ENCODE peak calls at places on chromosomes 11 and 22, in five cellular contexts. Y, K, T, I and E are unnamed samples.

GRCh38 chr11:63802637-63803414 is 10.4 kb upstream of the SPINDOC start:
- DNase-seq in Y (peak; percentile 67), I (no peak), T (no peak), K (no peak), E (no peak)

GRCh38 chr11:47941907-47942558 is 38.3 kb upstream of the PTPRJ start:
- DNase-seq in K (no peak), I (peak; percentile 68), T (no peak), Y (no peak), E (no peak)

GRCh38 chr11:17405232-17406005 is 17.0 kb upstream of the KCNJ11 start:
- DNase-seq in T (peak; percentile 55), I (peak; percentile 37), Y (no peak), K (no peak), E (no peak)

GRCh38 chr11:95512682-95513081 is 276.9 kb downstream of the FAM76B start:
- DNase-seq in Y (no peak), I (peak; percentile 14), T (no peak), K (no peak), E (no peak)

GRCh38 chr11:65888163-65888814 is at the start of gene FIBP:
- DNase-seq in T (peak; percentile 98), K (peak; percentile 83), I (peak; percentile 90), Y (peak; percentile 93), E (peak; percentile 96)

GRCh38 chr22:22878801-22879674 is 8.6 kb upstream of the IGLL5 start:
- DNase-seq in K (no peak), T (no peak), I (no peak), Y (no peak), E (no peak)

GRCh38 chr11:115630109-115630700 is 126.0 kb upstream of the CADM1 start:
- DNase-seq in I (no peak), K (no peak), Y (no peak), T (no peak), E (no peak)

GRCh38 chr11:87295237-87295636 is 257.5 kb downstream of the TMEM135 start:
- DNase-seq in Y (no peak), I (no peak), K (no peak), T (no peak), E (no peak)

GRCh38 chr22:24807284-24807950 is 1.4 kb downstream of the SGSM1 start:
- DNase-seq in I (no peak), T (no peak), Y (no peak), K (no peak), E (no peak)

GRCh38 chr11:46693597-46694012 is 6.8 kb downstream of the ARHGAP1 start:
- DNase-seq in I (no peak), Y (no peak), T (no peak), K (no peak), E (no peak)

GRCh38 chr22:50445880-50446707 is 28.7 kb downstream of the SBF1 start:
- DNase-seq in T (no peak), Y (no peak), K (no peak), I (no peak), E (no peak)

GRCh38 chr11:75442161-75442885 is 9.3 kb upstream of the KLHL35 start:
- DNase-seq in I (no peak), K (no peak), Y (no peak), T (no peak), E (no peak)

GRCh38 chr11:44097821-44098220 is 2.3 kb downstream of the EXT2 start:
- DNase-seq in T (no peak), Y (no peak), I (no peak), K (no peak), E (no peak)

GRCh38 chr11:100639140-100639539 is 47.9 kb upstream of the ARHGAP42 start:
- DNase-seq in K (no peak), I (no peak), Y (peak; percentile 17), T (no peak), E (no peak)

GRCh38 chr22:24406322-24407277 is 20.8 kb upstream of the ADORA2A start:
- DNase-seq in Y (no peak), T (no peak), I (no peak), K (no peak), E (no peak)

GRCh38 chr22:39292561-39293074 is 26.8 kb downstream of the RPL3 start:
- DNase-seq in T (no peak), K (no peak), I (peak; percentile 81), Y (peak; percentile 48), E (no peak)

GRCh38 chr11:128553662-128554392 is 33.5 kb downstream of the ETS1 start:
- DNase-seq in T (no peak), Y (no peak), I (no peak), K (no peak), E (no peak)

GRCh38 chr11:3849297-3849874 is 6.1 kb upstream of the STIM1 start:
- DNase-seq in Y (peak; percentile 59), T (no peak), K (no peak), I (peak; percentile 41), E (no peak)

GRCh38 chr22:28736296-28737155 is 5.1 kb downstream of the CHEK2 start:
- DNase-seq in K (no peak), T (no peak), Y (no peak), I (no peak), E (peak; percentile 54)

GRCh38 chr11:78961938-78962701 is 387.5 kb upstream of the NARS2 start:
- DNase-seq in I (no peak), K (no peak), T (peak; percentile 71), Y (no peak), E (peak; percentile 69)

GRCh38 chr11:134406264-134407185 is 5.5 kb downstream of the B3GAT1 start:
- DNase-seq in I (no peak), T (no peak), K (no peak), Y (no peak), E (no peak)

GRCh38 chr11:105734422-105734821 is 124.5 kb downstream of the GRIA4 start:
- DNase-seq in Y (no peak), I (no peak), T (no peak), K (no peak), E (no peak)

GRCh38 chr22:43945632-43946390 is 9.4 kb upstream of the SAMM50 start:
- DNase-seq in Y (peak; percentile 83), K (no peak), I (peak; percentile 60), T (peak; percentile 83), E (no peak)

GRCh38 chr22:44525872-44526271 is 27.8 kb upstream of the RTL6 start:
- DNase-seq in T (no peak), I (no peak), Y (no peak), K (no peak), E (no peak)

GRCh38 chr11:76329084-76329648 is 51.8 kb downstream of the THAP12 start:
- DNase-seq in Y (no peak), I (peak; percentile 90), T (peak; percentile 45), K (no peak), E (no peak)

GRCh38 chr22:49300951-49301397 is 526.7 kb downstream of the BRD1 start:
- DNase-seq in T (no peak), K (no peak), Y (no peak), I (no peak), E (no peak)

GRCh38 chr11:114307524-114308203 is 11.5 kb downstream of the NNMT start:
- DNase-seq in Y (no peak), T (no peak), K (no peak), I (peak; percentile 23), E (no peak)

GRCh38 chr11:113090716-113091577 is 129.7 kb downstream of the NCAM1 start:
- DNase-seq in Y (no peak), I (no peak), T (no peak), K (no peak), E (no peak)

DNA sequence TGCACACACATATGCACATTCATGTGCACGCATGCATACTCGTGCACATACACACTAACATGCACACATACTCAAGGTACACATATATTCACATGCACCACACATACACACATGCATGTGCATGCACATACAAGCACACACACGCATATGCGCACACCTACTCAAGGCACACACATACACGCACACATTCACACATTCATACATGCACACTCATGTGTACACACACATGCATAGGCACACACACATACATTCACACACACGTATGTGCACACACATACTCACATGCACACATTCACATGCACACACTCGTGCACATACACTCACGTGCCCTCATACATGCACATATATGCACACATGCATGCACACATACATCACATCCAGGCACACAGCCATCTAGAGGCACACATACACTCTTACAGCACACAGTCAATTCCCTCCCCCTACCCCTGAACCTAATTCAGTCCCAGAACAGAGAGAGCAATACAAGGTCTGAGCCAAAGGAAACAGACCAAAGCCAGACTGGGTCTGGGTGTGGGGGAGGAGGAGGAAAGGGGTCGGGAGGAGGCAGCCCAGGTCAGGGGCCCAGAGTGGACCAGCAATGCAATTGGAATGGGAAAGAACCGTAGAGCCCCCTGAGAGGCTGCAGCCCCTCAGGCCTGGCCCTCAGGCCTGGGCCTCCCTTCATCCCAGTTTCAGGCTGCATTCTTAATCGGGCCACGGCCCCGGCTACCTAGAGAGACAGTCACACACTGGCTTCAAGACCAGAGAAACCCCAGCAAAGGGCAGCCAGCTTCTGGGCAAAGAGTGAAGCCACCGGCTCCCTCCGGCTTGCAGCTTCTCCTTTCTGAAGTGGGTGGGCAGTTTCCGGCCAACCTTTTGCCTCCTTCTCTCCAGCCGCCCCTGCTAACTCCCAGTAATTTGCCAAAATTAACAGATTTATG is 488.7 kb downstream of the MN1 start:
- DNase-seq in T (peak; percentile 51), I (no peak), Y (no peak), K (no peak), E (no peak)
- TF ChIP-seq SUZ12 in T (no peak), I (no peak), Y (no peak), K (no peak), E (no peak)

DNA sequence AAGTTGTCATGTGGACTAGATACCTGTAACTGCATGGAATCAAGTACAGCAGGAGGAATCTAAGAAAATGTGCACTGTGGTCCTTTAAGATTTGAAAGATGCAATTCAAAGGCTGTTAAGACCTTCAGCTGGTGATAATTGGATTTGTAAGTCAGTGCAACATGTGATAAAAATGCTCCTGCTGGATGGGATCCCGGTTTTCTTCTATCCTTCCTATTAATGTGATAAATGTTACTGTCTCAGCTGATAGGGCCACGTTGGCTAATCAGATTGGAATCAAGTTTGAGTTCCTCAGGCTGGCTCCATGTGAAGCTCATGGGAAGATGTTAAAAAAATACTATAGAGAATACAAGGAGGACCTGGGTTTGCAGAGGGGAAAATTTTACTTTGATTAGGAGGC is 652.3 kb downstream of the NTM start:
- DNase-seq in I (no peak), T (no peak), Y (no peak), K (no peak), E (no peak)
- TF ChIP-seq SUZ12 in I (no peak), T (no peak), Y (no peak), K (no peak), E (no peak)

DNA sequence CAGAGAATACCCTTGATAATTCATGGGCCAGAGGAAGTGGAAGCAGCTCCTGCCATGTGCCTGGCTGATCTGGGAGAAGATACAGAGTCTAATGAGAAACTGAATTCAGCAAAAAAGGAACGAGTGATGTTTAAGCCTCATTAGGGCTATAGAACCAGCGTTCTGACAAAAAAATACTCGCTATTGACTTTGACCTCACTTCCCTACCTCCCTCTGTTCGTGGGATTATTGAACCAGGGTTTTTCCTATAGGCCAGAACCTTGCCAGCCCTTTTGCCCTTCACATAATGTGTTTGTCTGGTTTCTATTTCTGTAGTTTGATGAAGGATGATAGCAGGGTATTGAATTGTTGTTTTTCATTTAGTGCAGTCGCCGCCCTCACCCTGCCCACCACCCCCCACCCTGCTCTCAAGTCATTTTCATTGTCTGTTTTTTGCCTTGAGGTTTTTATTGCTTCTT is 7.6 kb upstream of the RBFOX2 start:
- DNase-seq in K (no peak), Y (no peak), T (no peak), I (no peak), E (no peak)
- TF ChIP-seq SUZ12 in K (no peak), Y (no peak), T (no peak), I (no peak), E (no peak)

DNA sequence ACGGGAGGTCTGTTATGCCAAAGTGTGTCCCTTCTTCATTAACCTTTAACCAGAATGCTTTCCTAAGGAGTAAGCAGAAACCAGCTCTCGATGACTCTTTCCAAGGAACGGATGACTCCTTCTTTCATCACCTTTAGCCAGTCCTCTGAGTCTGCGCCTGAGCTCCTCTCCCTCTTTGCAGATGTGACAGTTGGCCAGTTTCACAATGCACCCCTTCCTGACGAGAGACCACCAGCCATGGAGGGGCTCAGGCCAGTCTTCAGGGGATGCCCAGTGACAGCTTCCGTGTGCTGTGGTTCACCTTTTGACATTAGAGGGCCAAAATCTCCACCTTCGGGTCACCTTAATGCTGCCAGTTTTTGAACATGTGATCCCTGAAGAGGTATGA is 826.1 kb downstream of the TBC1D22A start:
- DNase-seq in I (no peak), T (no peak), Y (no peak), K (no peak), E (no peak)
- TF ChIP-seq SUZ12 in I (no peak), T (no peak), Y (no peak), K (no peak), E (no peak)